ENCODE peak calls at places on chromosomes 2 and 18, in four cellular contexts. One of them, this sample, is unnamed.

GRCh38 chr2:122000556-122001340 is 245.3 kb downstream of the TSN start:
- DNase-seq in OCI-LY7: no peak
- DNase-seq in AG10803: no peak
- DNase-seq in AG04450: no peak
- DNase-seq in this sample: no peak

GRCh38 chr2:149082781-149083180 is 44.3 kb downstream of the LYPD6B start:
- DNase-seq in OCI-LY7: no peak
- DNase-seq in AG10803: no peak
- DNase-seq in AG04450: no peak
- DNase-seq in this sample: no peak

GRCh38 chr2:158232476-158232875 is 130.8 kb downstream of the UPP2 start:
- DNase-seq in OCI-LY7: no peak
- DNase-seq in AG10803: no peak
- DNase-seq in AG04450: no peak
- DNase-seq in this sample: no peak

GRCh38 chr2:232966122-232966521 is 46.9 kb downstream of the NGEF start:
- DNase-seq in OCI-LY7: no peak
- DNase-seq in AG10803: no peak
- DNase-seq in AG04450: no peak
- DNase-seq in this sample: no peak

GRCh38 chr2:233758849-233759248 is 1.2 kb upstream of the UGT1A1 start:
- DNase-seq in OCI-LY7: no peak
- DNase-seq in AG10803: no peak
- DNase-seq in AG04450: no peak
- DNase-seq in this sample: no peak

GRCh38 chr2:127569274-127570065 is 34.0 kb downstream of the MYO7B start:
- DNase-seq in OCI-LY7: no peak
- DNase-seq in AG10803: peak; percentile 79
- DNase-seq in AG04450: no peak
- DNase-seq in this sample: peak; percentile 43

GRCh38 chr2:200922439-200922838 is 33.3 kb downstream of the NIF3L1 start:
- DNase-seq in OCI-LY7: no peak
- DNase-seq in AG10803: no peak
- DNase-seq in AG04450: no peak
- DNase-seq in this sample: no peak

GRCh38 chr2:222875482-222875881 is 14.6 kb downstream of the ACSL3 start:
- DNase-seq in OCI-LY7: no peak
- DNase-seq in AG10803: no peak
- DNase-seq in AG04450: no peak
- DNase-seq in this sample: no peak

GRCh38 chr2:204950695-204951094 is 405.4 kb downstream of the PARD3B start:
- DNase-seq in OCI-LY7: no peak
- DNase-seq in AG10803: peak; percentile 50
- DNase-seq in AG04450: peak; percentile 10
- DNase-seq in this sample: no peak

GRCh38 chr2:45643095-45643494 is 8.4 kb upstream of the PRKCE start:
- DNase-seq in OCI-LY7: no peak
- DNase-seq in AG10803: no peak
- DNase-seq in AG04450: no peak
- DNase-seq in this sample: no peak

GRCh38 chr18:21593540-21594257 is 6.8 kb downstream of the ESCO1 start:
- DNase-seq in OCI-LY7: no peak
- DNase-seq in AG10803: no peak
- DNase-seq in AG04450: no peak
- DNase-seq in this sample: no peak

GRCh38 chr2:192030289-192030688 is 164.4 kb downstream of the TMEFF2 start:
- DNase-seq in OCI-LY7: no peak
- DNase-seq in AG10803: peak; percentile 36
- DNase-seq in AG04450: no peak
- DNase-seq in this sample: no peak

GRCh38 chr2:113080134-113080533 is 12.4 kb downstream of the IL1F10 start:
- DNase-seq in OCI-LY7: peak; percentile 26
- DNase-seq in AG10803: peak; percentile 33
- DNase-seq in AG04450: peak; percentile 3
- DNase-seq in this sample: peak; percentile 78

GRCh38 chr2:174635015-174635593 is 37.5 kb upstream of the WIPF1 start:
- DNase-seq in OCI-LY7: no peak
- DNase-seq in AG10803: peak; percentile 23
- DNase-seq in AG04450: no peak
- DNase-seq in this sample: peak; percentile 76
- H3K4me3 ChIP-seq in OCI-LY7: peak overlapping the region; percentile 73
- H3K4me3 ChIP-seq in AG10803: no peak overlapping the region
- H3K4me3 ChIP-seq in AG04450: no peak overlapping the region
- H3K4me3 ChIP-seq in this sample: no peak overlapping the region

GRCh38 chr2:74646829-74647482 is 1.2 kb downstream of the M1AP start:
- DNase-seq in OCI-LY7: no peak
- DNase-seq in AG10803: no peak
- DNase-seq in AG04450: no peak
- DNase-seq in this sample: no peak

GRCh38 chr2:74646201-74646600 is 1.9 kb downstream of the M1AP start:
- DNase-seq in OCI-LY7: no peak
- DNase-seq in AG10803: no peak
- DNase-seq in AG04450: no peak
- DNase-seq in this sample: no peak

GRCh38 chr2:74653589-74653984 is 460 bp upstream of the SEMA4F start:
- DNase-seq in OCI-LY7: no peak
- DNase-seq in AG10803: peak; percentile 1
- DNase-seq in AG04450: no peak
- DNase-seq in this sample: no peak

DNA sequence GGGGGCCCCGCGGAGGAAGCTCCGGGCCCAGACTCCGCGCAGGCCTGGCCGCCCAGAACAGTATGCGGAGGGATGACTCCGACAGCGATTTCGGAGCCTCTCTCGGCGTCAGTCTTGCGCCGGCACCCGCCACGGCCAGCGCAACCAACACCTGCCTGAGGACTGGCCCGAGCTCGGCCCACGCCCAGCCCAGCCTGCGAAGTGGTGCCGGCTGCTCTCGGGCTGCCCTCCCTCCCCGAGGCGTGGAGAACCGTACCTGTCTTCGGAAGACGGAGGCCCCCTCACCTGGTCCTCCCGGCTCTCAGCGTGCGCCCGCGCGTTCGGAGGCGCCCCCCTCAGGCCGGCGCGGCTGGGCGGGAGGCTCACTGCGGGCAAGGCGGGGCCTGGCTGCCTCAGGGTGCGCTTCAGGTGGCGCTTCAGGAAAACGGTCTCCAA is at the start of gene M1AP:
- DNase-seq in OCI-LY7: no peak
- DNase-seq in AG10803: no peak
- DNase-seq in AG04450: no peak
- DNase-seq in this sample: no peak
- H3K4me3 ChIP-seq in OCI-LY7: no peak within 1 kb of the TSS
- H3K4me3 ChIP-seq in AG10803: no peak within 1 kb of the TSS
- H3K4me3 ChIP-seq in AG04450: no peak within 1 kb of the TSS
- H3K4me3 ChIP-seq in this sample: peak within 1 kb of the TSS; percentile 28

GRCh38 chr2:237594514-237594871 is 4.0 kb upstream of the RAB17 start:
- DNase-seq in OCI-LY7: no peak
- DNase-seq in AG10803: no peak
- DNase-seq in AG04450: no peak
- DNase-seq in this sample: peak; percentile 41
- H3K4me3 ChIP-seq in OCI-LY7: no peak overlapping the region
- H3K4me3 ChIP-seq in AG10803: no peak overlapping the region
- H3K4me3 ChIP-seq in AG04450: no peak overlapping the region
- H3K4me3 ChIP-seq in this sample: no peak overlapping the region

GRCh38 chr2:224011837-224012236 is 27.2 kb downstream of the SERPINE2 start:
- DNase-seq in OCI-LY7: no peak
- DNase-seq in AG10803: no peak
- DNase-seq in AG04450: no peak
- DNase-seq in this sample: no peak
- H3K4me3 ChIP-seq in OCI-LY7: no peak overlapping the region
- H3K4me3 ChIP-seq in AG10803: no peak overlapping the region
- H3K4me3 ChIP-seq in AG04450: no peak overlapping the region
- H3K4me3 ChIP-seq in this sample: no peak overlapping the region

This sample was measured in spleen.